ENCODE peak calls at places on chromosomes 6 and 20, in five cellular contexts. K, Y, X, P and E are unnamed samples.
A peak's percentile ranks its signal among the peaks of the same experiment; 100 is the strongest.

GRCh38 chr6:26205161-26205624 is 118.0 kb downstream of the HFE start:
- DNase-seq in K (peak; percentile 71), Y (peak; percentile 75), X (peak; percentile 96), P (no peak), E (no peak)

GRCh38 chr6:113530769-113531168 is 326.4 kb upstream of the MARCKS start:
- DNase-seq in K (no peak), Y (no peak), X (no peak), P (no peak), E (peak; percentile 62)

GRCh38 chr6:56746767-56747504 is 104.2 kb upstream of the DST start:
- DNase-seq in K (no peak), Y (no peak), X (no peak), P (no peak), E (no peak)

GRCh38 chr6:107601406-107601805 is 111.5 kb downstream of the SOBP start:
- DNase-seq in K (no peak), Y (no peak), X (no peak), P (no peak), E (no peak)

GRCh38 chr6:153058909-153059308 is 56.4 kb upstream of the MTRF1L start:
- DNase-seq in K (no peak), Y (no peak), X (no peak), P (no peak), E (no peak)

GRCh38 chr20:51712501-51713212 is 55.5 kb downstream of the ATP9A start:
- DNase-seq in K (no peak), Y (no peak), X (no peak), P (no peak), E (no peak)

GRCh38 chr20:49400904-49401303 is 81.6 kb downstream of the KCNB1 start:
- DNase-seq in K (no peak), Y (no peak), X (no peak), P (no peak), E (no peak)

GRCh38 chr6:140079328-140079727 is 704.9 kb upstream of the CITED2 start:
- DNase-seq in K (no peak), Y (no peak), X (no peak), P (no peak), E (no peak)

GRCh38 chr6:136153976-136154375 is 96.1 kb downstream of the MTFR2 start:
- DNase-seq in K (no peak), Y (no peak), X (no peak), P (no peak), E (no peak)

GRCh38 chr20:50425076-50425475 is 85.1 kb upstream of the PTPN1 start:
- DNase-seq in K (peak; percentile 76), Y (no peak), X (no peak), P (no peak), E (no peak)

GRCh38 chr20:57907131-57908083 is 197.6 kb upstream of the PMEPA1 start:
- DNase-seq in K (no peak), Y (no peak), X (no peak), P (no peak), E (no peak)

GRCh38 chr6:33585403-33586107 is 5.5 kb upstream of the BAK1 start:
- DNase-seq in K (peak; percentile 89), Y (peak; percentile 90), X (peak; percentile 54), P (peak; percentile 89), E (no peak)

GRCh38 chr6:125528614-125529013 is 220.8 kb upstream of the HEY2 start:
- DNase-seq in K (no peak), Y (no peak), X (no peak), P (no peak), E (no peak)

GRCh38 chr6:47366335-47366879 is 56.7 kb upstream of the TNFRSF21 start:
- DNase-seq in K (no peak), Y (no peak), X (no peak), P (no peak), E (no peak)

GRCh38 chr6:121647905-121648304 is 212.5 kb downstream of the GJA1 start:
- DNase-seq in K (no peak), Y (no peak), X (no peak), P (no peak), E (no peak)

GRCh38 chr6:111663232-111663631 is 57.6 kb upstream of the TRAF3IP2 start:
- DNase-seq in K (peak; percentile 90), Y (no peak), X (no peak), P (no peak), E (no peak)

GRCh38 chr20:3731944-3732326 is 550 bp upstream of the HSPA12B start:
- DNase-seq in K (peak; percentile 48), Y (no peak), X (no peak), P (no peak), E (no peak)

GRCh38 chr20:35660122-35660937 is 4.4 kb downstream of the CPNE1 start:
- DNase-seq in K (no peak), Y (no peak), X (no peak), P (peak; percentile 24), E (no peak)